ENCODE peak calls at places on chromosome 20, in six cellular contexts. One of them, this sample, is unnamed.

GRCh38 chr20:19222520-19223040 is 10.1 kb downstream of the SLC24A3 start:
- DNase-seq in left lung: no peak
- DNase-seq in naive thymus-derived CD8-positive, alpha-beta T cell: no peak
- DNase-seq in psoas muscle: no peak
- DNase-seq in activated naive CD4-positive, alpha-beta T cell treated with anti-CD3 and anti-CD28 coated beads, Interleukin-2, amount 10 ng/mL, durations not matched to agents 7 days and 5 days: no peak
- DNase-seq in stimulated activated CD4-positive, alpha-beta T cell treated with anti-CD3 and anti-CD28 coated beads, Interleukin-4, amount 100 ng/mL, for 48 hours: no peak
- DNase-seq in this sample: no peak

GRCh38 chr20:50120935-50121693 is 8.2 kb upstream of the UBE2V1 start:
- DNase-seq in naive thymus-derived CD8-positive, alpha-beta T cell: peak; percentile 47
- DNase-seq in left lung: no peak
- DNase-seq in psoas muscle: peak; percentile 85
- DNase-seq in activated naive CD4-positive, alpha-beta T cell treated with anti-CD3 and anti-CD28 coated beads, Interleukin-2, amount 10 ng/mL, durations not matched to agents 7 days and 5 days: peak; percentile 77
- DNase-seq in stimulated activated CD4-positive, alpha-beta T cell treated with anti-CD3 and anti-CD28 coated beads, Interleukin-4, amount 100 ng/mL, for 48 hours: peak; percentile 34
- DNase-seq in this sample: peak; percentile 40

GRCh38 chr20:4444404-4444803 is 277.3 kb upstream of the PRND start:
- DNase-seq in stimulated activated CD4-positive, alpha-beta T cell treated with anti-CD3 and anti-CD28 coated beads, Interleukin-4, amount 100 ng/mL, for 48 hours: no peak
- DNase-seq in activated naive CD4-positive, alpha-beta T cell treated with anti-CD3 and anti-CD28 coated beads, Interleukin-2, amount 10 ng/mL, durations not matched to agents 7 days and 5 days: no peak
- DNase-seq in psoas muscle: no peak
- DNase-seq in left lung: no peak
- DNase-seq in naive thymus-derived CD8-positive, alpha-beta T cell: no peak
- DNase-seq in this sample: no peak

GRCh38 chr20:34299925-34300806 is 3.0 kb downstream of the AHCY start:
- DNase-seq in activated naive CD4-positive, alpha-beta T cell treated with anti-CD3 and anti-CD28 coated beads, Interleukin-2, amount 10 ng/mL, durations not matched to agents 7 days and 5 days: no peak
- DNase-seq in left lung: no peak
- DNase-seq in naive thymus-derived CD8-positive, alpha-beta T cell: no peak
- DNase-seq in stimulated activated CD4-positive, alpha-beta T cell treated with anti-CD3 and anti-CD28 coated beads, Interleukin-4, amount 100 ng/mL, for 48 hours: no peak
- DNase-seq in psoas muscle: no peak
- DNase-seq in this sample: no peak

GRCh38 chr20:52983726-52984450 is 11.7 kb downstream of the TSHZ2 start:
- DNase-seq in psoas muscle: no peak
- DNase-seq in stimulated activated CD4-positive, alpha-beta T cell treated with anti-CD3 and anti-CD28 coated beads, Interleukin-4, amount 100 ng/mL, for 48 hours: no peak
- DNase-seq in naive thymus-derived CD8-positive, alpha-beta T cell: no peak
- DNase-seq in left lung: no peak
- DNase-seq in activated naive CD4-positive, alpha-beta T cell treated with anti-CD3 and anti-CD28 coated beads, Interleukin-2, amount 10 ng/mL, durations not matched to agents 7 days and 5 days: peak; percentile 25
- DNase-seq in this sample: no peak

GRCh38 chr20:17568972-17569471 is 853 bp upstream of the DSTN start:
- DNase-seq in left lung: peak; percentile 90
- DNase-seq in activated naive CD4-positive, alpha-beta T cell treated with anti-CD3 and anti-CD28 coated beads, Interleukin-2, amount 10 ng/mL, durations not matched to agents 7 days and 5 days: peak; percentile 34
- DNase-seq in naive thymus-derived CD8-positive, alpha-beta T cell: peak; percentile 2
- DNase-seq in stimulated activated CD4-positive, alpha-beta T cell treated with anti-CD3 and anti-CD28 coated beads, Interleukin-4, amount 100 ng/mL, for 48 hours: no peak
- DNase-seq in psoas muscle: peak; percentile 86
- DNase-seq in this sample: no peak

GRCh38 chr20:41003143-41003932 is 25.3 kb upstream of the TOP1 start:
- DNase-seq in psoas muscle: no peak
- DNase-seq in left lung: no peak
- DNase-seq in naive thymus-derived CD8-positive, alpha-beta T cell: peak; percentile 24
- DNase-seq in stimulated activated CD4-positive, alpha-beta T cell treated with anti-CD3 and anti-CD28 coated beads, Interleukin-4, amount 100 ng/mL, for 48 hours: peak; percentile 71
- DNase-seq in activated naive CD4-positive, alpha-beta T cell treated with anti-CD3 and anti-CD28 coated beads, Interleukin-2, amount 10 ng/mL, durations not matched to agents 7 days and 5 days: peak; percentile 60
- DNase-seq in this sample: peak; percentile 66

GRCh38 chr20:62766716-62767115 is 29.6 kb upstream of the MRGBP start:
- DNase-seq in stimulated activated CD4-positive, alpha-beta T cell treated with anti-CD3 and anti-CD28 coated beads, Interleukin-4, amount 100 ng/mL, for 48 hours: no peak
- DNase-seq in naive thymus-derived CD8-positive, alpha-beta T cell: no peak
- DNase-seq in psoas muscle: peak; percentile 29
- DNase-seq in left lung: peak; percentile 6
- DNase-seq in activated naive CD4-positive, alpha-beta T cell treated with anti-CD3 and anti-CD28 coated beads, Interleukin-2, amount 10 ng/mL, durations not matched to agents 7 days and 5 days: no peak
- DNase-seq in this sample: no peak

GRCh38 chr20:51183443-51183842 is 160.5 kb upstream of the KCNG1 start:
- DNase-seq in left lung: no peak
- DNase-seq in stimulated activated CD4-positive, alpha-beta T cell treated with anti-CD3 and anti-CD28 coated beads, Interleukin-4, amount 100 ng/mL, for 48 hours: no peak
- DNase-seq in naive thymus-derived CD8-positive, alpha-beta T cell: no peak
- DNase-seq in psoas muscle: no peak
- DNase-seq in activated naive CD4-positive, alpha-beta T cell treated with anti-CD3 and anti-CD28 coated beads, Interleukin-2, amount 10 ng/mL, durations not matched to agents 7 days and 5 days: no peak
- DNase-seq in this sample: no peak